ENCODE peak calls at places on chromosomes 12 and 14, in ten cellular contexts. J, L, D, Z, O, M, R, K, G and S are unnamed samples.

GRCh38 chr12:76277480-76277879 is 70.7 kb downstream of the BBS10 start:
- DNase-seq in J (no peak), D (no peak), Z (no peak), M (no peak), G (peak; percentile 87), R (no peak), L (no peak), O (no peak), K (no peak), S (no peak)

GRCh38 chr12:6347367-6348338 is 5.8 kb upstream of the TNFRSF1A start:
- DNase-seq in Z (no peak), L (no peak), R (no peak), O (no peak), G (peak; percentile 54), K (no peak), D (no peak), M (no peak), J (no peak), S (no peak)

GRCh38 chr12:74334770-74335169 is 202.9 kb upstream of the ATXN7L3B start:
- DNase-seq in K (no peak), M (no peak), L (no peak), O (no peak), R (no peak), Z (no peak), J (no peak), G (peak; percentile 68), D (no peak), S (no peak)

GRCh38 chr12:88600272-88600671 is 20.0 kb upstream of the KITLG start:
- DNase-seq in M (no peak), Z (no peak), D (no peak), G (peak; percentile 98), L (no peak), O (no peak), K (no peak), J (peak; percentile 43), R (no peak), S (no peak)

GRCh38 chr14:30882431-30882830 is 8.1 kb downstream of the COCH start:
- DNase-seq in M (no peak), Z (no peak), J (no peak), D (no peak), O (no peak), G (peak; percentile 18), K (no peak), R (no peak), L (no peak), S (no peak)

GRCh38 chr12:109910969-109911348 is 10.9 kb downstream of the TCHP start:
- DNase-seq in J (no peak), G (peak; percentile 58), Z (no peak), D (no peak), O (peak; percentile 23), K (peak; percentile 9), R (peak; percentile 47), M (no peak), L (peak; percentile 71), S (no peak)

GRCh38 chr12:96044017-96044985 is 8.9 kb upstream of the LTA4H start:
- DNase-seq in D (no peak), R (no peak), K (no peak), L (peak; percentile 64), M (no peak), J (no peak), Z (no peak), G (peak; percentile 58), O (peak; percentile 37), S (no peak)

GRCh38 chr12:14384783-14385638 is 19.5 kb downstream of the ATF7IP start:
- DNase-seq in D (no peak), L (peak; percentile 93), K (peak; percentile 76), G (peak; percentile 95), J (peak; percentile 89), Z (peak; percentile 81), M (peak; percentile 26), R (no peak), O (no peak), S (peak; percentile 23)

GRCh38 chr12:82740-83139 is 16.2 kb downstream of the IQSEC3 start:
- DNase-seq in D (no peak), G (no peak), R (no peak), L (no peak), M (no peak), K (no peak), O (no peak), Z (no peak), J (no peak), S (no peak)

GRCh38 chr12:48894271-48894670 is 28.6 kb upstream of the RND1 start:
- DNase-seq in O (no peak), D (no peak), K (no peak), M (no peak), R (no peak), L (no peak), J (no peak), G (no peak), Z (no peak), S (no peak)

GRCh38 chr12:122471324-122472226 is 29.2 kb downstream of the ZCCHC8 start:
- DNase-seq in Z (peak; percentile 54), J (peak; percentile 75), K (peak; percentile 58), M (no peak), O (peak; percentile 56), R (no peak), G (peak; percentile 81), D (no peak), L (peak; percentile 78), S (no peak)

GRCh38 chr14:54762296-54762695 is 140.3 kb downstream of the GCH1 start:
- DNase-seq in K (no peak), D (no peak), O (no peak), J (no peak), G (peak; percentile 60), M (no peak), Z (no peak), R (no peak), L (no peak), S (no peak)

GRCh38 chr12:12495536-12495935 is 67.1 kb downstream of the DUSP16 start:
- DNase-seq in J (no peak), K (no peak), L (no peak), R (no peak), O (no peak), D (no peak), G (no peak), M (no peak), Z (no peak), S (no peak)

GRCh38 chr12:1591029-1591428 is 3.4 kb downstream of the FBXL14 start:
- DNase-seq in R (no peak), L (no peak), J (no peak), D (no peak), K (peak; percentile 32), O (peak; percentile 64), G (peak; percentile 58), Z (peak; percentile 63), M (no peak), S (peak; percentile 17)

GRCh38 chr14:65495196-65495595 is 82.7 kb downstream of the FUT8 start:
- DNase-seq in O (no peak), Z (no peak), D (no peak), R (no peak), M (no peak), K (no peak), L (no peak), G (peak; percentile 50), J (no peak), S (no peak)

GRCh38 chr12:47900480-47901129 is 4.2 kb downstream of the VDR start:
- DNase-seq in Z (no peak), M (no peak), G (no peak), O (no peak), L (peak; percentile 67), D (no peak), R (peak; percentile 63), J (no peak), K (peak; percentile 11), S (no peak)

GRCh38 chr12:114403044-114403689 is 2.8 kb downstream of the TBX5 start:
- DNase-seq in Z (no peak), L (no peak), R (no peak), J (no peak), G (no peak), O (no peak), K (no peak), D (no peak), M (no peak), S (no peak)

GRCh38 chr12:87820524-87821194 is 208.5 kb downstream of the C12orf50 start:
- DNase-seq in M (no peak), L (no peak), G (peak; percentile 92), K (no peak), D (no peak), Z (no peak), J (no peak), R (no peak), O (no peak), S (no peak)

GRCh38 chr12:49212572-49212971 is 23.7 kb upstream of the TUBA1A start:
- DNase-seq in O (no peak), M (no peak), Z (no peak), L (no peak), G (no peak), K (no peak), J (no peak), R (no peak), D (no peak), S (no peak)

GRCh38 chr12:131831021-131831571 is 2.9 kb downstream of the MMP17 start:
- DNase-seq in M (peak; percentile 50), G (peak; percentile 20), R (no peak), O (no peak), D (no peak), K (no peak), Z (peak; percentile 51), J (no peak), L (peak; percentile 68), S (peak; percentile 30)

GRCh38 chr12:106723416-106723815 is 51.1 kb upstream of the RIC8B start:
- DNase-seq in M (no peak), O (no peak), K (no peak), R (no peak), Z (no peak), G (no peak), J (no peak), D (no peak), L (no peak), S (no peak)